ENCODE peak calls at places on chromosome 3, in eight cellular contexts. One of them, this sample, is unnamed.
A peak's percentile ranks its signal among the peaks of the same experiment; 100 is the strongest.

GRCh38 chr3:184811034-184811433 is 932 bp upstream of the VPS8 start:
- DNase-seq in activated CD4-positive, alpha-beta T cell treated with anti-CD3 and anti-CD28 coated beads for 4 hours: no peak
- DNase-seq in EH: no peak
- DNase-seq in brain microvascular endothelial cell: no peak
- DNase-seq in ecto neural progenitor cell: no peak
- DNase-seq in activated T-helper 9 cell treated with anti-CD3 and anti-CD28 coated beads, Interleukin-2, amount 50 U/mL, for 16 hours: no peak
- DNase-seq in activated CD8-positive, alpha-beta T cell treated with anti-CD3 and anti-CD28 coated beads, Interleukin-2, amount 10 ng/mL, durations not matched to agents 7 days and 5 days: no peak
- DNase-seq in cardiac muscle cell: no peak
- DNase-seq in this sample: no peak

GRCh38 chr3:129057249-129057648 is 3.3 kb upstream of the GP9 start:
- DNase-seq in activated CD4-positive, alpha-beta T cell treated with anti-CD3 and anti-CD28 coated beads for 4 hours: no peak
- DNase-seq in EH: no peak
- DNase-seq in brain microvascular endothelial cell: no peak
- DNase-seq in ecto neural progenitor cell: no peak
- DNase-seq in activated T-helper 9 cell treated with anti-CD3 and anti-CD28 coated beads, Interleukin-2, amount 50 U/mL, for 16 hours: no peak
- DNase-seq in activated CD8-positive, alpha-beta T cell treated with anti-CD3 and anti-CD28 coated beads, Interleukin-2, amount 10 ng/mL, durations not matched to agents 7 days and 5 days: no peak
- DNase-seq in cardiac muscle cell: no peak
- DNase-seq in this sample: no peak

GRCh38 chr3:126418661-126419131 is 24.0 kb downstream of the CFAP100 start:
- DNase-seq in activated CD4-positive, alpha-beta T cell treated with anti-CD3 and anti-CD28 coated beads for 4 hours: no peak
- DNase-seq in EH: no peak
- DNase-seq in brain microvascular endothelial cell: no peak
- DNase-seq in ecto neural progenitor cell: peak; percentile 38
- DNase-seq in activated T-helper 9 cell treated with anti-CD3 and anti-CD28 coated beads, Interleukin-2, amount 50 U/mL, for 16 hours: no peak
- DNase-seq in activated CD8-positive, alpha-beta T cell treated with anti-CD3 and anti-CD28 coated beads, Interleukin-2, amount 10 ng/mL, durations not matched to agents 7 days and 5 days: no peak
- DNase-seq in cardiac muscle cell: no peak
- DNase-seq in this sample: no peak

GRCh38 chr3:10581251-10581650 is 75.9 kb upstream of the ATP2B2 start:
- DNase-seq in activated CD4-positive, alpha-beta T cell treated with anti-CD3 and anti-CD28 coated beads for 4 hours: no peak
- DNase-seq in EH: peak; percentile 61
- DNase-seq in brain microvascular endothelial cell: no peak
- DNase-seq in ecto neural progenitor cell: no peak
- DNase-seq in activated T-helper 9 cell treated with anti-CD3 and anti-CD28 coated beads, Interleukin-2, amount 50 U/mL, for 16 hours: no peak
- DNase-seq in activated CD8-positive, alpha-beta T cell treated with anti-CD3 and anti-CD28 coated beads, Interleukin-2, amount 10 ng/mL, durations not matched to agents 7 days and 5 days: no peak
- DNase-seq in cardiac muscle cell: no peak
- DNase-seq in this sample: no peak

GRCh38 chr3:184785856-184786255 is 26.1 kb upstream of the VPS8 start:
- DNase-seq in activated CD4-positive, alpha-beta T cell treated with anti-CD3 and anti-CD28 coated beads for 4 hours: no peak
- DNase-seq in EH: peak; percentile 66
- DNase-seq in brain microvascular endothelial cell: no peak
- DNase-seq in ecto neural progenitor cell: no peak
- DNase-seq in activated T-helper 9 cell treated with anti-CD3 and anti-CD28 coated beads, Interleukin-2, amount 50 U/mL, for 16 hours: no peak
- DNase-seq in activated CD8-positive, alpha-beta T cell treated with anti-CD3 and anti-CD28 coated beads, Interleukin-2, amount 10 ng/mL, durations not matched to agents 7 days and 5 days: no peak
- DNase-seq in cardiac muscle cell: no peak
- DNase-seq in this sample: no peak

GRCh38 chr3:171172070-171172469 is 145.6 kb upstream of the SLC2A2 start:
- DNase-seq in activated CD4-positive, alpha-beta T cell treated with anti-CD3 and anti-CD28 coated beads for 4 hours: no peak
- DNase-seq in EH: no peak
- DNase-seq in brain microvascular endothelial cell: no peak
- DNase-seq in ecto neural progenitor cell: no peak
- DNase-seq in activated T-helper 9 cell treated with anti-CD3 and anti-CD28 coated beads, Interleukin-2, amount 50 U/mL, for 16 hours: no peak
- DNase-seq in activated CD8-positive, alpha-beta T cell treated with anti-CD3 and anti-CD28 coated beads, Interleukin-2, amount 10 ng/mL, durations not matched to agents 7 days and 5 days: no peak
- DNase-seq in cardiac muscle cell: no peak
- DNase-seq in this sample: no peak

GRCh38 chr3:188233320-188233719 is 79.4 kb downstream of the LPP start:
- DNase-seq in activated CD4-positive, alpha-beta T cell treated with anti-CD3 and anti-CD28 coated beads for 4 hours: no peak
- DNase-seq in EH: peak; percentile 69
- DNase-seq in brain microvascular endothelial cell: peak; percentile 59
- DNase-seq in ecto neural progenitor cell: no peak
- DNase-seq in activated T-helper 9 cell treated with anti-CD3 and anti-CD28 coated beads, Interleukin-2, amount 50 U/mL, for 16 hours: no peak
- DNase-seq in activated CD8-positive, alpha-beta T cell treated with anti-CD3 and anti-CD28 coated beads, Interleukin-2, amount 10 ng/mL, durations not matched to agents 7 days and 5 days: no peak
- DNase-seq in cardiac muscle cell: no peak
- DNase-seq in this sample: no peak

GRCh38 chr3:141602706-141603105 is 115.9 kb downstream of the RASA2 start:
- DNase-seq in activated CD4-positive, alpha-beta T cell treated with anti-CD3 and anti-CD28 coated beads for 4 hours: no peak
- DNase-seq in EH: no peak
- DNase-seq in brain microvascular endothelial cell: no peak
- DNase-seq in ecto neural progenitor cell: no peak
- DNase-seq in activated T-helper 9 cell treated with anti-CD3 and anti-CD28 coated beads, Interleukin-2, amount 50 U/mL, for 16 hours: no peak
- DNase-seq in activated CD8-positive, alpha-beta T cell treated with anti-CD3 and anti-CD28 coated beads, Interleukin-2, amount 10 ng/mL, durations not matched to agents 7 days and 5 days: no peak
- DNase-seq in cardiac muscle cell: no peak
- DNase-seq in this sample: no peak

GRCh38 chr3:18012933-18013332 is 270.5 kb upstream of the TBC1D5 start:
- DNase-seq in activated CD4-positive, alpha-beta T cell treated with anti-CD3 and anti-CD28 coated beads for 4 hours: no peak
- DNase-seq in EH: no peak
- DNase-seq in brain microvascular endothelial cell: no peak
- DNase-seq in ecto neural progenitor cell: no peak
- DNase-seq in activated T-helper 9 cell treated with anti-CD3 and anti-CD28 coated beads, Interleukin-2, amount 50 U/mL, for 16 hours: no peak
- DNase-seq in activated CD8-positive, alpha-beta T cell treated with anti-CD3 and anti-CD28 coated beads, Interleukin-2, amount 10 ng/mL, durations not matched to agents 7 days and 5 days: no peak
- DNase-seq in cardiac muscle cell: no peak
- DNase-seq in this sample: no peak

GRCh38 chr3:45593708-45594601 is 596 bp upstream of the LIMD1 start:
- DNase-seq in activated CD4-positive, alpha-beta T cell treated with anti-CD3 and anti-CD28 coated beads for 4 hours: peak; percentile 68
- DNase-seq in EH: peak; percentile 81
- DNase-seq in brain microvascular endothelial cell: peak; percentile 37
- DNase-seq in ecto neural progenitor cell: peak; percentile 83
- DNase-seq in activated T-helper 9 cell treated with anti-CD3 and anti-CD28 coated beads, Interleukin-2, amount 50 U/mL, for 16 hours: peak; percentile 58
- DNase-seq in activated CD8-positive, alpha-beta T cell treated with anti-CD3 and anti-CD28 coated beads, Interleukin-2, amount 10 ng/mL, durations not matched to agents 7 days and 5 days: peak; percentile 80
- DNase-seq in cardiac muscle cell: peak; percentile 83
- DNase-seq in this sample: peak; percentile 57

GRCh38 chr3:182755308-182756106 is 37.8 kb upstream of the ATP11B start:
- DNase-seq in activated CD4-positive, alpha-beta T cell treated with anti-CD3 and anti-CD28 coated beads for 4 hours: no peak
- DNase-seq in EH: peak; percentile 20
- DNase-seq in brain microvascular endothelial cell: no peak
- DNase-seq in ecto neural progenitor cell: no peak
- DNase-seq in activated T-helper 9 cell treated with anti-CD3 and anti-CD28 coated beads, Interleukin-2, amount 50 U/mL, for 16 hours: no peak
- DNase-seq in activated CD8-positive, alpha-beta T cell treated with anti-CD3 and anti-CD28 coated beads, Interleukin-2, amount 10 ng/mL, durations not matched to agents 7 days and 5 days: no peak
- DNase-seq in cardiac muscle cell: no peak
- DNase-seq in this sample: no peak

GRCh38 chr3:13483286-13483685 is 3.2 kb downstream of the HDAC11 start:
- DNase-seq in activated CD4-positive, alpha-beta T cell treated with anti-CD3 and anti-CD28 coated beads for 4 hours: no peak
- DNase-seq in EH: no peak
- DNase-seq in brain microvascular endothelial cell: no peak
- DNase-seq in ecto neural progenitor cell: no peak
- DNase-seq in activated T-helper 9 cell treated with anti-CD3 and anti-CD28 coated beads, Interleukin-2, amount 50 U/mL, for 16 hours: no peak
- DNase-seq in activated CD8-positive, alpha-beta T cell treated with anti-CD3 and anti-CD28 coated beads, Interleukin-2, amount 10 ng/mL, durations not matched to agents 7 days and 5 days: no peak
- DNase-seq in cardiac muscle cell: no peak
- DNase-seq in this sample: no peak

GRCh38 chr3:129211772-129212171 is 28.1 kb upstream of the CNBP start:
- DNase-seq in activated CD4-positive, alpha-beta T cell treated with anti-CD3 and anti-CD28 coated beads for 4 hours: no peak
- DNase-seq in EH: peak; percentile 77
- DNase-seq in brain microvascular endothelial cell: peak; percentile 53
- DNase-seq in ecto neural progenitor cell: no peak
- DNase-seq in activated T-helper 9 cell treated with anti-CD3 and anti-CD28 coated beads, Interleukin-2, amount 50 U/mL, for 16 hours: no peak
- DNase-seq in activated CD8-positive, alpha-beta T cell treated with anti-CD3 and anti-CD28 coated beads, Interleukin-2, amount 10 ng/mL, durations not matched to agents 7 days and 5 days: no peak
- DNase-seq in cardiac muscle cell: no peak
- DNase-seq in this sample: no peak

GRCh38 chr3:71355862-71356261 is 227.7 kb downstream of the FOXP1 start:
- DNase-seq in activated CD4-positive, alpha-beta T cell treated with anti-CD3 and anti-CD28 coated beads for 4 hours: no peak
- DNase-seq in EH: no peak
- DNase-seq in brain microvascular endothelial cell: no peak
- DNase-seq in ecto neural progenitor cell: no peak
- DNase-seq in activated T-helper 9 cell treated with anti-CD3 and anti-CD28 coated beads, Interleukin-2, amount 50 U/mL, for 16 hours: peak; percentile 10
- DNase-seq in activated CD8-positive, alpha-beta T cell treated with anti-CD3 and anti-CD28 coated beads, Interleukin-2, amount 10 ng/mL, durations not matched to agents 7 days and 5 days: no peak
- DNase-seq in cardiac muscle cell: no peak
- DNase-seq in this sample: no peak

GRCh38 chr3:52182691-52183090 is 15.3 kb upstream of the ALAS1 start:
- DNase-seq in activated CD4-positive, alpha-beta T cell treated with anti-CD3 and anti-CD28 coated beads for 4 hours: no peak
- DNase-seq in EH: no peak
- DNase-seq in brain microvascular endothelial cell: no peak
- DNase-seq in ecto neural progenitor cell: no peak
- DNase-seq in activated T-helper 9 cell treated with anti-CD3 and anti-CD28 coated beads, Interleukin-2, amount 50 U/mL, for 16 hours: no peak
- DNase-seq in activated CD8-positive, alpha-beta T cell treated with anti-CD3 and anti-CD28 coated beads, Interleukin-2, amount 10 ng/mL, durations not matched to agents 7 days and 5 days: no peak
- DNase-seq in cardiac muscle cell: no peak
- DNase-seq in this sample: no peak

GRCh38 chr3:114527036-114527644 is 233.3 kb downstream of the TIGIT start:
- DNase-seq in activated CD4-positive, alpha-beta T cell treated with anti-CD3 and anti-CD28 coated beads for 4 hours: no peak
- DNase-seq in EH: peak; percentile 34
- DNase-seq in brain microvascular endothelial cell: no peak
- DNase-seq in ecto neural progenitor cell: no peak
- DNase-seq in activated T-helper 9 cell treated with anti-CD3 and anti-CD28 coated beads, Interleukin-2, amount 50 U/mL, for 16 hours: no peak
- DNase-seq in activated CD8-positive, alpha-beta T cell treated with anti-CD3 and anti-CD28 coated beads, Interleukin-2, amount 10 ng/mL, durations not matched to agents 7 days and 5 days: no peak
- DNase-seq in cardiac muscle cell: peak; percentile 31
- DNase-seq in this sample: no peak

GRCh38 chr3:128554100-128554464 is 61.1 kb upstream of the GATA2 start:
- DNase-seq in activated CD4-positive, alpha-beta T cell treated with anti-CD3 and anti-CD28 coated beads for 4 hours: no peak
- DNase-seq in EH: peak; percentile 68
- DNase-seq in brain microvascular endothelial cell: peak; percentile 56
- DNase-seq in ecto neural progenitor cell: no peak
- DNase-seq in activated T-helper 9 cell treated with anti-CD3 and anti-CD28 coated beads, Interleukin-2, amount 50 U/mL, for 16 hours: no peak
- DNase-seq in activated CD8-positive, alpha-beta T cell treated with anti-CD3 and anti-CD28 coated beads, Interleukin-2, amount 10 ng/mL, durations not matched to agents 7 days and 5 days: no peak
- DNase-seq in cardiac muscle cell: no peak
- DNase-seq in this sample: no peak

GRCh38 chr3:42052867-42053351 is 38.2 kb upstream of the TRAK1 start:
- DNase-seq in activated CD4-positive, alpha-beta T cell treated with anti-CD3 and anti-CD28 coated beads for 4 hours: no peak
- DNase-seq in EH: peak; percentile 37
- DNase-seq in brain microvascular endothelial cell: no peak
- DNase-seq in ecto neural progenitor cell: no peak
- DNase-seq in activated T-helper 9 cell treated with anti-CD3 and anti-CD28 coated beads, Interleukin-2, amount 50 U/mL, for 16 hours: no peak
- DNase-seq in activated CD8-positive, alpha-beta T cell treated with anti-CD3 and anti-CD28 coated beads, Interleukin-2, amount 10 ng/mL, durations not matched to agents 7 days and 5 days: no peak
- DNase-seq in cardiac muscle cell: no peak
- DNase-seq in this sample: no peak

GRCh38 chr3:195868336-195868865 is 40.0 kb downstream of the TNK2 start:
- DNase-seq in activated CD4-positive, alpha-beta T cell treated with anti-CD3 and anti-CD28 coated beads for 4 hours: no peak
- DNase-seq in EH: no peak
- DNase-seq in brain microvascular endothelial cell: no peak
- DNase-seq in ecto neural progenitor cell: no peak
- DNase-seq in activated T-helper 9 cell treated with anti-CD3 and anti-CD28 coated beads, Interleukin-2, amount 50 U/mL, for 16 hours: no peak
- DNase-seq in activated CD8-positive, alpha-beta T cell treated with anti-CD3 and anti-CD28 coated beads, Interleukin-2, amount 10 ng/mL, durations not matched to agents 7 days and 5 days: no peak
- DNase-seq in cardiac muscle cell: no peak
- DNase-seq in this sample: no peak

GRCh38 chr3:42176635-42177034 is 85.5 kb downstream of the TRAK1 start:
- DNase-seq in activated CD4-positive, alpha-beta T cell treated with anti-CD3 and anti-CD28 coated beads for 4 hours: no peak
- DNase-seq in EH: no peak
- DNase-seq in brain microvascular endothelial cell: no peak
- DNase-seq in ecto neural progenitor cell: no peak
- DNase-seq in activated T-helper 9 cell treated with anti-CD3 and anti-CD28 coated beads, Interleukin-2, amount 50 U/mL, for 16 hours: no peak
- DNase-seq in activated CD8-positive, alpha-beta T cell treated with anti-CD3 and anti-CD28 coated beads, Interleukin-2, amount 10 ng/mL, durations not matched to agents 7 days and 5 days: no peak
- DNase-seq in cardiac muscle cell: no peak
- DNase-seq in this sample: no peak

GRCh38 chr3:194592798-194593752 is 40.1 kb downstream of the TMEM44 start:
- DNase-seq in activated CD4-positive, alpha-beta T cell treated with anti-CD3 and anti-CD28 coated beads for 4 hours: no peak
- DNase-seq in EH: peak; percentile 100
- DNase-seq in brain microvascular endothelial cell: peak; percentile 99
- DNase-seq in ecto neural progenitor cell: no peak
- DNase-seq in activated T-helper 9 cell treated with anti-CD3 and anti-CD28 coated beads, Interleukin-2, amount 50 U/mL, for 16 hours: no peak
- DNase-seq in activated CD8-positive, alpha-beta T cell treated with anti-CD3 and anti-CD28 coated beads, Interleukin-2, amount 10 ng/mL, durations not matched to agents 7 days and 5 days: no peak
- DNase-seq in cardiac muscle cell: no peak
- DNase-seq in this sample: no peak

GRCh38 chr3:25468866-25469319 is 40.8 kb downstream of the RARB start:
- DNase-seq in activated CD4-positive, alpha-beta T cell treated with anti-CD3 and anti-CD28 coated beads for 4 hours: no peak
- DNase-seq in EH: peak; percentile 97
- DNase-seq in brain microvascular endothelial cell: peak; percentile 71
- DNase-seq in ecto neural progenitor cell: no peak
- DNase-seq in activated T-helper 9 cell treated with anti-CD3 and anti-CD28 coated beads, Interleukin-2, amount 50 U/mL, for 16 hours: no peak
- DNase-seq in activated CD8-positive, alpha-beta T cell treated with anti-CD3 and anti-CD28 coated beads, Interleukin-2, amount 10 ng/mL, durations not matched to agents 7 days and 5 days: no peak
- DNase-seq in cardiac muscle cell: peak; percentile 52
- DNase-seq in this sample: no peak

GRCh38 chr3:48018841-48019240 is 2.6 kb upstream of the MAP4 start:
- DNase-seq in activated CD4-positive, alpha-beta T cell treated with anti-CD3 and anti-CD28 coated beads for 4 hours: no peak
- DNase-seq in EH: peak; percentile 89
- DNase-seq in brain microvascular endothelial cell: peak; percentile 68
- DNase-seq in ecto neural progenitor cell: no peak
- DNase-seq in activated T-helper 9 cell treated with anti-CD3 and anti-CD28 coated beads, Interleukin-2, amount 50 U/mL, for 16 hours: no peak
- DNase-seq in activated CD8-positive, alpha-beta T cell treated with anti-CD3 and anti-CD28 coated beads, Interleukin-2, amount 10 ng/mL, durations not matched to agents 7 days and 5 days: no peak
- DNase-seq in cardiac muscle cell: no peak
- DNase-seq in this sample: no peak

GRCh38 chr3:160210799-160211221 is 14.4 kb upstream of the C3orf80 start:
- DNase-seq in activated CD4-positive, alpha-beta T cell treated with anti-CD3 and anti-CD28 coated beads for 4 hours: no peak
- DNase-seq in EH: peak; percentile 71
- DNase-seq in brain microvascular endothelial cell: peak; percentile 68
- DNase-seq in ecto neural progenitor cell: no peak
- DNase-seq in activated T-helper 9 cell treated with anti-CD3 and anti-CD28 coated beads, Interleukin-2, amount 50 U/mL, for 16 hours: no peak
- DNase-seq in activated CD8-positive, alpha-beta T cell treated with anti-CD3 and anti-CD28 coated beads, Interleukin-2, amount 10 ng/mL, durations not matched to agents 7 days and 5 days: no peak
- DNase-seq in cardiac muscle cell: no peak
- DNase-seq in this sample: peak; percentile 17

GRCh38 chr3:169657351-169658124 is 6.0 kb downstream of the MECOM start:
- DNase-seq in activated CD4-positive, alpha-beta T cell treated with anti-CD3 and anti-CD28 coated beads for 4 hours: no peak
- DNase-seq in EH: no peak
- DNase-seq in brain microvascular endothelial cell: no peak
- DNase-seq in ecto neural progenitor cell: no peak
- DNase-seq in activated T-helper 9 cell treated with anti-CD3 and anti-CD28 coated beads, Interleukin-2, amount 50 U/mL, for 16 hours: no peak
- DNase-seq in activated CD8-positive, alpha-beta T cell treated with anti-CD3 and anti-CD28 coated beads, Interleukin-2, amount 10 ng/mL, durations not matched to agents 7 days and 5 days: no peak
- DNase-seq in cardiac muscle cell: peak; percentile 38
- DNase-seq in this sample: no peak

GRCh38 chr3:36669763-36670162 is 94.6 kb downstream of the DCLK3 start:
- DNase-seq in activated CD4-positive, alpha-beta T cell treated with anti-CD3 and anti-CD28 coated beads for 4 hours: no peak
- DNase-seq in EH: no peak
- DNase-seq in brain microvascular endothelial cell: no peak
- DNase-seq in ecto neural progenitor cell: no peak
- DNase-seq in activated T-helper 9 cell treated with anti-CD3 and anti-CD28 coated beads, Interleukin-2, amount 50 U/mL, for 16 hours: no peak
- DNase-seq in activated CD8-positive, alpha-beta T cell treated with anti-CD3 and anti-CD28 coated beads, Interleukin-2, amount 10 ng/mL, durations not matched to agents 7 days and 5 days: no peak
- DNase-seq in cardiac muscle cell: no peak
- DNase-seq in this sample: no peak

GRCh38 chr3:150751781-150752263 is 11.1 kb downstream of the SIAH2 start:
- DNase-seq in activated CD4-positive, alpha-beta T cell treated with anti-CD3 and anti-CD28 coated beads for 4 hours: no peak
- DNase-seq in EH: no peak
- DNase-seq in brain microvascular endothelial cell: no peak
- DNase-seq in ecto neural progenitor cell: no peak
- DNase-seq in activated T-helper 9 cell treated with anti-CD3 and anti-CD28 coated beads, Interleukin-2, amount 50 U/mL, for 16 hours: no peak
- DNase-seq in activated CD8-positive, alpha-beta T cell treated with anti-CD3 and anti-CD28 coated beads, Interleukin-2, amount 10 ng/mL, durations not matched to agents 7 days and 5 days: no peak
- DNase-seq in cardiac muscle cell: no peak
- DNase-seq in this sample: peak; percentile 90

GRCh38 chr3:13121553-13122001 is 48.3 kb upstream of the IQSEC1 start:
- DNase-seq in activated CD4-positive, alpha-beta T cell treated with anti-CD3 and anti-CD28 coated beads for 4 hours: no peak
- DNase-seq in EH: no peak
- DNase-seq in brain microvascular endothelial cell: no peak
- DNase-seq in ecto neural progenitor cell: no peak
- DNase-seq in activated T-helper 9 cell treated with anti-CD3 and anti-CD28 coated beads, Interleukin-2, amount 50 U/mL, for 16 hours: no peak
- DNase-seq in activated CD8-positive, alpha-beta T cell treated with anti-CD3 and anti-CD28 coated beads, Interleukin-2, amount 10 ng/mL, durations not matched to agents 7 days and 5 days: no peak
- DNase-seq in cardiac muscle cell: peak; percentile 62
- DNase-seq in this sample: no peak